ENCODE peak calls at places on chromosomes 16 and 17, in five cellular contexts. One of them, this sample, is unnamed.

GRCh38 chr16:85222151-85222863 is 110.0 kb upstream of the CIBAR2 start:
- DNase-seq in GM04504: no peak
- DNase-seq in T-helper 1 cell: no peak
- DNase-seq in activated naive CD8-positive, alpha-beta T cell treated with anti-CD3 and anti-CD28 coated beads, Interleukin-2, amount 50 U/mL, for 24 hours: no peak
- DNase-seq in C1 segment of cervical spinal cord: no peak
- DNase-seq in this sample: no peak

GRCh38 chr16:29290631-29291247 is 115.8 kb downstream of the NPIPB11 start:
- DNase-seq in GM04504: peak
- DNase-seq in T-helper 1 cell: no peak
- DNase-seq in activated naive CD8-positive, alpha-beta T cell treated with anti-CD3 and anti-CD28 coated beads, Interleukin-2, amount 50 U/mL, for 24 hours: peak
- DNase-seq in C1 segment of cervical spinal cord: peak
- DNase-seq in this sample: peak

GRCh38 chr17:65553009-65553645 is 8.3 kb downstream of the AXIN2 start:
- DNase-seq in GM04504: peak
- DNase-seq in T-helper 1 cell: no peak
- DNase-seq in activated naive CD8-positive, alpha-beta T cell treated with anti-CD3 and anti-CD28 coated beads, Interleukin-2, amount 50 U/mL, for 24 hours: no peak
- DNase-seq in C1 segment of cervical spinal cord: no peak
- DNase-seq in this sample: no peak

GRCh38 chr17:68591583-68591982 is 9.6 kb downstream of the FAM20A start:
- DNase-seq in GM04504: no peak
- DNase-seq in T-helper 1 cell: no peak
- DNase-seq in activated naive CD8-positive, alpha-beta T cell treated with anti-CD3 and anti-CD28 coated beads, Interleukin-2, amount 50 U/mL, for 24 hours: no peak
- DNase-seq in C1 segment of cervical spinal cord: no peak
- DNase-seq in this sample: no peak

GRCh38 chr17:82414548-82415281 is 3.4 kb upstream of the HEXD start:
- DNase-seq in GM04504: no peak
- DNase-seq in T-helper 1 cell: peak
- DNase-seq in activated naive CD8-positive, alpha-beta T cell treated with anti-CD3 and anti-CD28 coated beads, Interleukin-2, amount 50 U/mL, for 24 hours: peak
- DNase-seq in C1 segment of cervical spinal cord: peak
- DNase-seq in this sample: peak

GRCh38 chr16:85861095-85861825 is 37.7 kb upstream of the IRF8 start:
- DNase-seq in GM04504: no peak
- DNase-seq in T-helper 1 cell: no peak
- DNase-seq in activated naive CD8-positive, alpha-beta T cell treated with anti-CD3 and anti-CD28 coated beads, Interleukin-2, amount 50 U/mL, for 24 hours: no peak
- DNase-seq in C1 segment of cervical spinal cord: no peak
- DNase-seq in this sample: no peak

GRCh38 chr16:80682435-80683070 is 121.8 kb downstream of the CDYL2 start:
- DNase-seq in GM04504: peak
- DNase-seq in T-helper 1 cell: no peak
- DNase-seq in activated naive CD8-positive, alpha-beta T cell treated with anti-CD3 and anti-CD28 coated beads, Interleukin-2, amount 50 U/mL, for 24 hours: no peak
- DNase-seq in C1 segment of cervical spinal cord: no peak
- DNase-seq in this sample: no peak

GRCh38 chr17:83192161-83192788 is 112.9 kb downstream of the METRNL start:
- DNase-seq in GM04504: no peak
- DNase-seq in T-helper 1 cell: no peak
- DNase-seq in activated naive CD8-positive, alpha-beta T cell treated with anti-CD3 and anti-CD28 coated beads, Interleukin-2, amount 50 U/mL, for 24 hours: peak
- DNase-seq in C1 segment of cervical spinal cord: no peak
- DNase-seq in this sample: no peak

GRCh38 chr16:48491517-48491916 is 106.3 kb upstream of the SIAH1 start:
- DNase-seq in GM04504: no peak
- DNase-seq in T-helper 1 cell: no peak
- DNase-seq in activated naive CD8-positive, alpha-beta T cell treated with anti-CD3 and anti-CD28 coated beads, Interleukin-2, amount 50 U/mL, for 24 hours: no peak
- DNase-seq in C1 segment of cervical spinal cord: no peak
- DNase-seq in this sample: no peak

GRCh38 chr17:59620518-59621259 is 994 bp downstream of the CLTC start:
- DNase-seq in GM04504: no peak
- DNase-seq in T-helper 1 cell: peak
- DNase-seq in activated naive CD8-positive, alpha-beta T cell treated with anti-CD3 and anti-CD28 coated beads, Interleukin-2, amount 50 U/mL, for 24 hours: peak
- DNase-seq in C1 segment of cervical spinal cord: peak
- DNase-seq in this sample: peak

GRCh38 chr17:73365203-73365933 is 53.6 kb upstream of the CDC42EP4 start:
- DNase-seq in GM04504: no peak
- DNase-seq in T-helper 1 cell: no peak
- DNase-seq in activated naive CD8-positive, alpha-beta T cell treated with anti-CD3 and anti-CD28 coated beads, Interleukin-2, amount 50 U/mL, for 24 hours: no peak
- DNase-seq in C1 segment of cervical spinal cord: no peak
- DNase-seq in this sample: no peak

GRCh38 chr16:12300946-12301500 is 324.5 kb downstream of the SNX29 start:
- DNase-seq in GM04504: no peak
- DNase-seq in T-helper 1 cell: no peak
- DNase-seq in activated naive CD8-positive, alpha-beta T cell treated with anti-CD3 and anti-CD28 coated beads, Interleukin-2, amount 50 U/mL, for 24 hours: no peak
- DNase-seq in C1 segment of cervical spinal cord: no peak
- DNase-seq in this sample: no peak

This sample was measured in T-cell.